ENCODE peak calls at places on chromosomes 2 and 18, in seven cellular contexts. O is HCT116, G is HepG2, C is H1, T is K562, V is GM12878, M is SK-N-SH. L is an unnamed sample.

GRCh38 chr2:43107679-43108078 is 118.7 kb downstream of the ZFP36L2 start:
- DNase-seq in M (no peak), V (no peak), O (no peak), G (no peak), T (no peak), C (no peak), L (no peak)

GRCh38 chr2:20212871-20213503 is 11.9 kb downstream of the SDC1 start:
- DNase-seq in M (peak; percentile 46), O (no peak), T (no peak), G (no peak), V (no peak), C (no peak), L (peak; percentile 77)

GRCh38 chr2:159111346-159111922 is 143.0 kb downstream of the TANC1 start:
- DNase-seq in T (no peak), V (no peak), O (no peak), M (no peak), C (no peak), G (peak; percentile 65), L (peak; percentile 83)

GRCh38 chr2:183059561-183059960 is 19.0 kb upstream of the DUSP19 start:
- DNase-seq in M (no peak), T (peak; percentile 34), C (no peak), O (no peak), G (no peak), V (no peak), L (no peak)

GRCh38 chr18:35141567-35142269 is 99.1 kb upstream of the ZNF397 start:
- DNase-seq in V (no peak), G (no peak), C (no peak), O (no peak), M (no peak), T (no peak), L (no peak)

GRCh38 chr2:234677758-234678538 is 181.1 kb upstream of the ARL4C start:
- DNase-seq in V (no peak), C (no peak), T (no peak), O (no peak), G (peak; percentile 46), M (no peak), L (no peak)

GRCh38 chr2:230925443-230925878 is 419 bp upstream of the GPR55 start:
- DNase-seq in G (no peak), O (no peak), V (peak; percentile 51), M (no peak), C (no peak), T (no peak), L (no peak)

GRCh38 chr2:111054791-111055627 is 65.7 kb upstream of the BCL2L11 start:
- DNase-seq in G (no peak), T (no peak), V (peak; percentile 75), O (no peak), M (no peak), C (peak; percentile 26), L (no peak)

DNA sequence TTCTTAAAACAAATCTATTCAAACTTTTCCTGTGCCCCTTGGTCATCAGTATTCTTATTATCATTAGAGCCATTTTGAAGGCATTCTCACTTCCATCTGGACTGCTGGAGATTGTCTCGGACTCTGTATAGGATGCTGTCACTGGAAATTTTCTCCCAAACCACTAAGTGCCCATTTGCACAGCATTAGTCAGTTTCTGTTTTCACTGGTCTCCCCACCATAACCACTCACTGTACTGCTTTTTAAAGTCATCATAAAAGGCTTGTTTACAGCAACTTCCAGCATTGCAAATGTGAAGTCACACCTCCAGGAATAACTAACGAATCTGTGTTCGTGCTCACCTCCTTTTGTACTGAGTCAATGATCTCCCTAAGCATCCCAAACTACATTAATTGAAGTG is 150.9 kb upstream of the SERTAD2 start:
- DNase-seq in O (no peak), V (no peak), C (no peak), T (no peak), G (no peak), M (no peak), L (no peak)
- TF ChIP-seq JUND in O (no peak), V (no peak), C (no peak), T (no peak), G (no peak), M (no peak), L (no peak)

GRCh38 chr2:172109670-172110421 is 7.1 kb upstream of the DLX2 start:
- DNase-seq in O (no peak), V (no peak), M (no peak), G (no peak), T (no peak), C (peak; percentile 65), L (no peak)

GRCh38 chr2:172109256-172109655 is 6.6 kb upstream of the DLX2 start:
- DNase-seq in C (no peak), G (no peak), O (no peak), M (no peak), V (no peak), T (no peak), L (no peak)

GRCh38 chr2:172116107-172116506 is 13.4 kb upstream of the DLX2 start:
- DNase-seq in V (no peak), C (no peak), O (no peak), M (no peak), G (no peak), T (no peak), L (no peak)

GRCh38 chr2:172114579-172114978 is 11.9 kb upstream of the DLX2 start:
- DNase-seq in M (no peak), O (no peak), V (no peak), T (no peak), G (no peak), C (no peak), L (no peak)

DNA sequence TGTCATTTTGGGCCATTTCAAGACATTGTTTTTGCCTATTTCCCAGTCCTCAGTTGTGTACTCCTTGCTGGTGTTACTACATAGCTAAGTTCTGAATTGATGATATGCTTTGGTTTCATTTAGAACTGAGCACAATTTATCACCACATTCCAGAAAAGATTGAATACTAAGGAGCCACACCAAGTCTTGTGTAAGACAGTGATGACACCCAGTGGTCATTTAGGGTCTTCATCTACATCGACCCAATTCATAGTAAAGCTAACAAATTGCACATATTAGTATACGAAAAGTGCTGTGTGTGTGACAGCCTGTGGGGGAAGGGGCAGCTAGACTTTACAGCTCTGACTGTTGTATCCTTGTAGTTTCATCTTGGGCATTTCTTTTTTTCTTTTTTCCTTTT is 10.9 kb upstream of the DLX2 start:
- DNase-seq in T (peak; percentile 39), C (no peak), O (no peak), M (peak; percentile 49), V (no peak), G (peak; percentile 60), L (no peak)
- TF ChIP-seq JUND in T (no peak), C (no peak), O (no peak), M (no peak), V (no peak), G (no peak), L (no peak)

DNA sequence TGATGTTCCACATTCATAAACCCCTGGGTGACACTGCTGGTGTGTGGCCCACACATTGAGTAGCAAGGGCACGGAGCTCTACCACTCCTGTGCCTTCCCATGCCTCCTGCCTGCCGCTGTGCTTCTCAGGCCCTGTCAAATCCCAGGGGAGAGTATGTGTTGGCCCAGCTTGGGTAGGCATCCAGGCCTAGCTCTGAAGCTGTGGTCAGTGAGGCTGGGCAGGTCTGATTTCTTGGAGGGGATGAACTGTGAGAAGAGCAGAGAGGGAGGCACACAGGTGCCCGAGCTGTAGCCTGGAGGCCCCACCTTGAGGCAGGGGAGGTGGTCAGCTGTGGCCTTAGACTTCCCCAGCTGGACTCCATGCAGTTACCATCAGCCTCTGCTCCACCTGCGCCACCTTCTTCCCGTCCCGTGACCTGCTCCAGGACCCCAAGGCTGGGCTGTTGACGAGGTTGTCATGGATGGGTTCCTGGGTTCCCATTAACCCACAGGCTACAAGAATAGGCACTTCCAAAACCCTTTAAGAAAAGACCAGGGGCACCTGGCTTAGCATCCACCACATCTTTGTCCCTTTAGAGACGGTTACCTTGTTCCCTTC is 23.6 kb downstream of the MCFD2 start:
- DNase-seq in M (no peak), G (no peak), T (no peak), O (no peak), V (no peak), C (no peak), L (no peak)
- TF ChIP-seq JUND in M (no peak), G (no peak), T (no peak), O (no peak), V (no peak), C (no peak), L (no peak)

GRCh38 chr2:2180446-2180845 is 150.6 kb downstream of the MYT1L start:
- DNase-seq in M (no peak), V (no peak), G (no peak), T (no peak), O (no peak), C (no peak), L (no peak)
- TF ChIP-seq JUND in M (no peak), V (no peak), G (no peak), T (no peak), O (no peak), C (no peak), L (no peak)

GRCh38 chr2:118670868-118671267 is 176.6 kb downstream of the EN1 start:
- DNase-seq in T (no peak), O (no peak), C (no peak), M (no peak), G (no peak), V (no peak), L (no peak)
- TF ChIP-seq JUND in T (no peak), O (no peak), C (no peak), M (peak; percentile 76), G (no peak), V (no peak), L (no peak)

GRCh38 chr2:38568724-38569478 is 33.8 kb downstream of the HNRNPLL start:
- DNase-seq in M (no peak), V (no peak), O (no peak), T (no peak), G (no peak), C (no peak), L (no peak)

GRCh38 chr2:38571186-38571585 is 31.5 kb downstream of the HNRNPLL start:
- DNase-seq in M (no peak), V (no peak), C (no peak), O (no peak), G (no peak), T (no peak), L (no peak)

GRCh38 chr2:38574278-38574677 is 28.4 kb downstream of the HNRNPLL start:
- DNase-seq in V (no peak), G (no peak), C (no peak), M (no peak), T (no peak), O (no peak), L (no peak)

GRCh38 chr2:38572167-38572566 is 30.6 kb downstream of the HNRNPLL start:
- DNase-seq in V (no peak), G (no peak), C (no peak), O (no peak), M (no peak), T (peak; percentile 21), L (no peak)
- TF ChIP-seq JUND in V (no peak), G (no peak), C (no peak), O (no peak), M (no peak), T (peak; percentile 66), L (no peak)

GRCh38 chr2:119178811-119179601 is 20.5 kb upstream of the C1QL2 start:
- DNase-seq in M (no peak), G (no peak), O (no peak), T (no peak), V (no peak), C (no peak), L (peak; percentile 83)
- TF ChIP-seq JUND in M (no peak), G (no peak), O (no peak), T (no peak), V (no peak), C (no peak), L (no peak)